ENCODE peak calls at places on chromosomes 13 and 19, in nine cellular contexts. V is dorsolateral prefrontal cortex; K is effector CD8-positive, alpha-beta T cell; L is skeletal muscle cell; F is T-helper 2 cell; G is astrocyte of the spinal cord; X is T47D; E is ovary; B is cardiac muscle cell. H is an unnamed sample.

GRCh38 chr19:40315812-40316475 is 30.8 kb upstream of the AKT2 start:
- DNase-seq in V (no peak), K (no peak), L (no peak), F (no peak), G (no peak), X (no peak), E (no peak), B (no peak), H (no peak)

GRCh38 chr13:66835040-66835628 is 395.0 kb downstream of the PCDH9 start:
- DNase-seq in V (peak), K (no peak), L (peak), F (no peak), G (peak), X (no peak), E (peak), B (peak), H (peak)

GRCh38 chr13:48838193-48839000 is 137.3 kb upstream of the FNDC3A start:
- DNase-seq in V (no peak), K (no peak), L (no peak), F (no peak), G (no peak), X (no peak), E (no peak), B (no peak), H (no peak)

GRCh38 chr19:17183271-17183757 is 31.8 kb upstream of the USE1 start:
- DNase-seq in V (no peak), K (no peak), L (no peak), F (no peak), G (no peak), X (no peak), E (no peak), B (no peak), H (no peak)

GRCh38 chr19:4380254-4380727 is 20.1 kb downstream of the SH3GL1 start:
- DNase-seq in V (no peak), K (peak), L (no peak), F (peak), G (no peak), X (no peak), E (peak), B (no peak), H (peak)

GRCh38 chr13:41751277-41751676 is 209.6 kb downstream of the VWA8 start:
- DNase-seq in V (no peak), K (no peak), L (no peak), F (no peak), G (peak), X (no peak), E (peak), B (peak), H (peak)

GRCh38 chr19:18317998-18318800 is 4.7 kb downstream of the LSM4 start:
- DNase-seq in V (no peak), K (no peak), L (no peak), F (no peak), G (no peak), X (no peak), E (no peak), B (no peak), H (no peak)

GRCh38 chr19:39424934-39425333 is 10.8 kb downstream of the RPS16 start:
- DNase-seq in V (no peak), K (no peak), L (no peak), F (no peak), G (no peak), X (no peak), E (peak), B (no peak), H (no peak)

GRCh38 chr19:10333758-10334339 is 520 bp upstream of the RAVER1 start:
- DNase-seq in V (no peak), K (no peak), L (no peak), F (no peak), G (peak), X (no peak), E (no peak), B (peak), H (peak)

GRCh38 chr19:16364231-16364865 is 39.7 kb downstream of the KLF2 start:
- DNase-seq in V (no peak), K (no peak), L (no peak), F (no peak), G (no peak), X (no peak), E (no peak), B (no peak), H (no peak)

GRCh38 chr19:39430675-39431593 is 4.8 kb downstream of the RPS16 start:
- DNase-seq in V (no peak), K (no peak), L (peak), F (no peak), G (peak), X (no peak), E (peak), B (no peak), H (no peak)

GRCh38 chr13:48532146-48532472 is 771 bp downstream of the RCBTB2 start:
- DNase-seq in V (no peak), K (no peak), L (peak), F (no peak), G (peak), X (no peak), E (no peak), B (no peak), H (no peak)

GRCh38 chr19:48390188-48391099 is 907 bp downstream of the KDELR1 start:
- DNase-seq in V (peak), K (peak), L (no peak), F (peak), G (peak), X (no peak), E (peak), B (peak), H (peak)

GRCh38 chr19:55484571-55485438 is at the start of gene NAT14:
- DNase-seq in V (peak), K (peak), L (no peak), F (peak), G (peak), X (peak), E (peak), B (peak), H (peak)

GRCh38 chr19:18065173-18065495 is 21.6 kb downstream of the IL12RB1 start:
- DNase-seq in V (no peak), K (no peak), L (no peak), F (no peak), G (no peak), X (no peak), E (no peak), B (no peak), H (no peak)

GRCh38 chr19:53333071-53333465 is 481 bp upstream of the ZNF845 start:
- DNase-seq in V (peak), K (peak), L (peak), F (peak), G (no peak), X (no peak), E (peak), B (peak), H (peak)

GRCh38 chr19:49556412-49557398 is 23.7 kb downstream of the NOSIP start:
- DNase-seq in V (no peak), K (peak), L (no peak), F (no peak), G (no peak), X (no peak), E (no peak), B (peak), H (no peak)

GRCh38 chr19:42512743-42513304 is 15.5 kb downstream of the CEACAM1 start:
- DNase-seq in V (no peak), K (no peak), L (no peak), F (no peak), G (no peak), X (no peak), E (no peak), B (no peak), H (no peak)

GRCh38 chr19:20423381-20424207 is 142.0 kb downstream of the ZNF737 start:
- DNase-seq in V (peak), K (peak), L (no peak), F (no peak), G (peak), X (no peak), E (peak), B (peak), H (peak)

GRCh38 chr19:29119582-29119981 is 93.4 kb downstream of the UQCRFS1 start:
- DNase-seq in V (no peak), K (no peak), L (no peak), F (no peak), G (no peak), X (peak), E (no peak), B (peak), H (peak)

GRCh38 chr19:15812059-15812722 is 3.3 kb downstream of the OR10H1 start:
- DNase-seq in V (no peak), K (peak), L (no peak), F (no peak), G (no peak), X (peak), E (no peak), B (no peak), H (peak)

GRCh38 chr13:50957620-50958019 is 48.0 kb downstream of the RNASEH2B start:
- DNase-seq in V (no peak), K (no peak), L (no peak), F (no peak), G (no peak), X (no peak), E (no peak), B (no peak), H (no peak)

GRCh38 chr13:76646946-76647345 is 239.3 kb downstream of the KCTD12 start:
- DNase-seq in V (no peak), K (no peak), L (no peak), F (no peak), G (no peak), X (no peak), E (no peak), B (no peak), H (no peak)

GRCh38 chr13:28854657-28855056 is 34.5 kb downstream of the MTUS2 start:
- DNase-seq in V (no peak), K (no peak), L (no peak), F (no peak), G (no peak), X (no peak), E (no peak), B (no peak), H (no peak)

GRCh38 chr19:29660835-29661234 is 4.4 kb upstream of the PLEKHF1 start:
- DNase-seq in V (no peak), K (no peak), L (no peak), F (no peak), G (no peak), X (no peak), E (no peak), B (no peak), H (no peak)

GRCh38 chr13:90103099-90103784 is 1244.2 kb upstream of the MIR17HG start:
- DNase-seq in V (no peak), K (no peak), L (no peak), F (no peak), G (no peak), X (no peak), E (no peak), B (no peak), H (no peak)

GRCh38 chr19:10988921-10989320 is 28.1 kb downstream of the SMARCA4 start:
- DNase-seq in V (no peak), K (no peak), L (no peak), F (no peak), G (no peak), X (no peak), E (no peak), B (no peak), H (no peak)

H was measured in testis.